ENCODE peak calls at places on chromosome 9, in five cellular contexts. Y is K562, L is HepG2, E is GM12878, P is spleen. T is an unnamed sample.

GRCh38 chr9:92807031-92807756 is 42.6 kb upstream of the BICD2 start:
- DNase-seq in E (no peak), P (no peak), Y (no peak), L (no peak), T (no peak)

GRCh38 chr9:5025416-5025815 is 40.3 kb downstream of the JAK2 start:
- DNase-seq in E (no peak), L (no peak), P (no peak), Y (no peak), T (no peak)

GRCh38 chr9:99762470-99762869 is 59.2 kb upstream of the NR4A3 start:
- DNase-seq in P (no peak), E (peak; percentile 62), L (no peak), Y (no peak), T (no peak)

GRCh38 chr9:106700676-106701075 is 162.3 kb upstream of the ZNF462 start:
- DNase-seq in Y (no peak), L (no peak), E (no peak), P (no peak), T (no peak)

GRCh38 chr9:98708933-98709911 is at the start of gene GABBR2:
- DNase-seq in L (no peak), P (no peak), Y (no peak), E (no peak), T (no peak)

GRCh38 chr9:76516350-76516749 is 57.4 kb downstream of the GCNT1 start:
- DNase-seq in E (no peak), L (no peak), P (no peak), Y (no peak), T (no peak)

GRCh38 chr9:20526500-20527319 is 95.6 kb downstream of the MLLT3 start:
- DNase-seq in E (peak; percentile 28), Y (no peak), P (no peak), L (peak; percentile 17), T (no peak)

GRCh38 chr9:111399772-111400563 is 69.9 kb upstream of the OR2K2 start:
- DNase-seq in E (no peak), P (no peak), L (peak; percentile 54), Y (peak; percentile 10), T (no peak)

GRCh38 chr9:70411141-70411929 is 3.1 kb downstream of the KLF9 start:
- DNase-seq in E (no peak), L (peak; percentile 9), Y (peak; percentile 45), P (peak; percentile 79), T (peak; percentile 61)

GRCh38 chr9:86983260-86984255 is 36.3 kb upstream of the GAS1 start:
- DNase-seq in L (no peak), E (no peak), Y (no peak), P (no peak), T (peak; percentile 79)

GRCh38 chr9:3385871-3386270 is 139.9 kb downstream of the RFX3 start:
- DNase-seq in Y (no peak), E (peak; percentile 63), P (no peak), L (no peak), T (no peak)

GRCh38 chr9:114718801-114719221 is 36.8 kb upstream of the TEX48 start:
- DNase-seq in P (no peak), L (no peak), Y (peak; percentile 22), E (no peak), T (no peak)

GRCh38 chr9:106596984-106597383 is 266.0 kb upstream of the ZNF462 start:
- DNase-seq in P (no peak), E (no peak), Y (no peak), L (no peak), T (no peak)

GRCh38 chr9:35079426-35080341 is at the start of gene FANCG:
- DNase-seq in L (peak; percentile 86), E (peak; percentile 79), Y (peak; percentile 87), P (peak; percentile 98), T (peak; percentile 92)

GRCh38 chr9:126705767-126706697 is 92.3 kb downstream of the LMX1B start:
- DNase-seq in P (peak; percentile 89), Y (peak; percentile 75), E (no peak), L (peak; percentile 35), T (peak; percentile 35)

GRCh38 chr9:92483896-92484545 is 1.7 kb upstream of the ASPN start:
- DNase-seq in Y (no peak), E (no peak), P (no peak), L (no peak), T (no peak)

GRCh38 chr9:110592075-110592830 is 12.7 kb upstream of the SVEP1 start:
- DNase-seq in Y (no peak), P (no peak), L (no peak), E (no peak), T (no peak)

GRCh38 chr9:99606955-99607354 is 214.7 kb upstream of the NR4A3 start:
- DNase-seq in E (no peak), L (no peak), Y (no peak), P (no peak), T (no peak)

GRCh38 chr9:131264231-131264630 is 12.1 kb downstream of the FAM78A start:
- DNase-seq in E (no peak), L (no peak), P (peak; percentile 84), Y (peak; percentile 63), T (no peak)

GRCh38 chr9:121266906-121267650 is 884 bp upstream of the GSN start:
- DNase-seq in P (no peak), Y (no peak), E (no peak), L (no peak), T (no peak)

GRCh38 chr9:22147818-22148573 is 138.9 kb upstream of the CDKN2B start:
- DNase-seq in P (no peak), L (peak; percentile 55), Y (no peak), E (no peak), T (no peak)

GRCh38 chr9:112377087-112377486 is 2.8 kb upstream of the HSDL2 start:
- DNase-seq in Y (no peak), P (no peak), E (no peak), L (no peak), T (no peak)

GRCh38 chr9:121372563-121373400 is 2.7 kb upstream of the STOM start:
- DNase-seq in L (peak; percentile 94), P (no peak), Y (peak; percentile 46), E (no peak), T (peak; percentile 51)

GRCh38 chr9:99192786-99193465 is 28.8 kb downstream of the ALG2 start:
- DNase-seq in P (no peak), Y (no peak), L (no peak), E (no peak), T (no peak)

GRCh38 chr9:123338710-123339665 is 17.0 kb upstream of the CRB2 start:
- DNase-seq in Y (peak; percentile 69), L (no peak), E (peak; percentile 94), P (peak; percentile 91), T (no peak)

GRCh38 chr9:8856686-8857329 is 1057.2 kb upstream of the DMAC1 start:
- DNase-seq in L (no peak), P (no peak), E (no peak), Y (no peak), T (no peak)

GRCh38 chr9:93099551-93100264 is 3.7 kb downstream of the CARD19 start:
- DNase-seq in L (no peak), Y (no peak), P (peak; percentile 80), E (no peak), T (no peak)

GRCh38 chr9:76101472-76101871 is 211.0 kb downstream of the PCSK5 start:
- DNase-seq in E (no peak), Y (no peak), L (no peak), P (no peak), T (no peak)

DNA sequence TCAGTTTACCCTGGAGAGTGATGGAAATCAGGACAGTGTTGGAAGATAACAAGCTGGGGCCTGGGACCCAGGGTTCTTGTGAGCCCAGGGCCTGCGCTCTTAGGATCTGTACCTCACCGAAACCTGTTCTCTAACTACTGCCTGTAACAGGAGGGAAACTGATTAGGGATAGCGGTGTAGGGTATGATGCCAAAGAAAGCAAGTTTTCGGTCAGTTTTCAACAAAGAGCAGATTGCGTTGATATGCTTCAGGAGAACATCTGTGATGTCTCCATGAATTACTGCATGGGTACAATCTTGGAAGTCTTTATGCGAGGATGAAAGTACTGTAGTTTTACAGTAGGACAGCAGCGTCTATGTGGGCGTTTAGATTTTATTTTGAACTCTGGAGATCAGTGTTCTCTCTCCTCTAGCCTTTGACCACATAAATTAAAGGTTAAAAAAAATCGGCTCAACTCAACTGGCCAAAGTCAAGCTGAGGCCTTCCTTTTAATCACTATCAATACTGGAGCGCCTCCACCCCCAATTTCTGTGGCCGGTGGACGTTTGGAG is 3.1 kb downstream of the NFIL3 start:
- DNase-seq in Y (no peak), E (no peak), L (peak; percentile 9), P (no peak), T (peak; percentile 3)
- TF ChIP-seq POLR2A in Y (no peak), E (no peak), L (no peak), P (no peak), T (no peak)

DNA sequence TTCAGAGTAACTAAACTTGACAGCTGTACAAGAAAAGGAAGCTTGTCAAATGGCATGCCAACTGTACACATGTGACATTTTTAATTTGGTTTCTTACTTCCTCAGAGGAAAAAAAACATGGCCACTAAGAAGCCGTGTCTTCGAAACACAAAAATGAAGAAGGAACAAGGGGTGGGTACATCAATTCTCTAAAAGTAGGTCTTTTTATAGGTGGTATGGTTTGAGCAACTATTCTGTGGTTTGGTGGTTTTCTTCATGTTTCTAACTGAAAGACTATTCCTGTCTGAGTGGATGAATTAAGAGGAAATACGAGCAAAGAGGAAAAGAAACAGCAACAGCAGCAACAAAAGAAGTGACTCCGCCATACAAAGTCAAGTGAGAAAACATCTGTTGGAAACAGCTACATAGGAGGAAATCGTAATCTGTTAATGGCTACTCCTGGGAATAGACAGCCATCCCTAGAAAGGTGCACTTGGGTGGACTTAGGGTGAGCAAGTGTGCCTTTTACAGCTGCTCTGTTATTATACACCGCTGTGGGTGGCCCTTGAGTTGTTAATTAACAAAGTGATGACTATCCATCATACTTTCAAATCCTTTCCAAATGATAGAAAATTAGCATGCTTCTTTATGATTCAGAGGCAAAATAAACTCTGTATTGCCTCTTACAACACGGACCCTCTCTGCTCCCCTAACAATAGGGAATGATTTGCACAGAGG is 575.8 kb downstream of the TLE1 start:
- DNase-seq in E (no peak), L (no peak), P (no peak), Y (no peak), T (no peak)
- TF ChIP-seq POLR2AphosphoS5 in E (no peak), L (no peak), P (no peak), Y (no peak), T (no peak)

DNA sequence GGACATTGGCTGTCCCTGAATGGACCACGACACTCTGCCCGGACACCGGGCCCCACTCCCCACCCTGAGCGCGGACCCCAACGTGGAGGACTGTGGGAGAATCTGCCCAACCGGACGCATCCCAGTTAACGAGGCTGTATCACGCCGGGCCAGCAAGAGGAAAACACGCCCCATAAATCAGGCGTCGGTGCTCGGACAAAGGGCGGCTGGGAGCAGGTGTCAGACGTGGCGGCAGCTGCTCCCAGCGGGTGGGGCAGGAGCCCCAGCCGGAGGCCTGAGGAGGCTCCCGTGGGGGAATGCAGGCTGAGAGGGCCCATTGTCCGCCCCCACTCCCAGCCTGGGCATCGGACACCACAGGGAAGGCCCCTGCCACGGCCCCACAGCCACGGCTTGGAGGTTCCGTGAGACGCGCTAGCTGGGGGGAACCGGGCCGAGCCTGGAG is 19.2 kb downstream of the NOTCH1 start:
- DNase-seq in Y (peak; percentile 31), E (no peak), P (no peak), L (no peak), T (no peak)
- H3K4me1 ChIP-seq in Y (peaks cover 86% of the 10 kb centered on the region), E (peaks cover 18% of the 10 kb centered on the region), P (peaks cover 100% of the 10 kb centered on the region), L (peaks cover 21% of the 10 kb centered on the region), T (no peaks in the 10 kb centered on the region)

DNA sequence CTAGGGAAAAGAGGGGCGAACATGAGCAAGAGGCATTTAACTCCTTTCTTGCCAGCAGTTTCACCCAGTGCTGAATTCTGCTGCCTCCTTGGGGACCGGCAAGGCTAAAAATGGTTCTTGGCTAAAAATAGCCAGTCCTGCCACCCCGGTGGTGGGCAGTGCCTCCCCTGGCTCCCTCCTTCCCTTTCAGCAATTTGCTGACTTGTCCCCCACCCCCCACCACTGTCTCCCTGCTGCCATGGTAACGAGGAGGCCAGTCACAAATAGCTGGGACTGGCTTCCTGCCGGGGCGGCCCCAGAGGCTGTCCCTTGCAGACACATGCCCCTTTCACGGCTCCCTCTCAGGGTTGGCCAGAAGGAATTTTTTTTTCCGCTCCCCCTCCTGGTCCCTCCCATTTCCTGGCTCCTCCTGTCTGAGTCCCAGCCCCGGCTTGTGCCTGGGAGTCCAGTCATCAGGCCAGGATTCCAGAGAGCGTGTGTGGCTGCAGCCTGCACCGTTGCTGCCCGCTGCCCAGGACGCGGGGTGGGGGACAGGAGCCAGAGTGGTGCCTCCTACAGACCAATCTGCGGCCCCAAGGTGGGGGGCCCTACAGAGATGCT is 130.3 kb downstream of the RGS3 start:
- DNase-seq in L (peak; percentile 85), P (peak; percentile 88), Y (peak; percentile 64), E (no peak), T (peak; percentile 79)
- TF ChIP-seq POLR2A in L (peak; percentile 54), P (peak; percentile 92), Y (no peak), E (no peak), T (peak; percentile 42)